ENCODE peak calls at places on chromosomes 1 and 21, in six cellular contexts. L is IMR-90, M is uterus, T is body of pancreas, W is endothelial cell of umbilical vein, F is adrenal gland. Z is an unnamed sample.

GRCh38 chr1:207695943-207696342 is 51.0 kb downstream of the CR1L start:
- DNase-seq in L (no peak), F (no peak), W (no peak), T (no peak), M (no peak), Z (no peak)

GRCh38 chr1:34070201-34070836 is 94.7 kb downstream of the CSMD2 start:
- DNase-seq in F (no peak), T (no peak), L (no peak), W (no peak), M (no peak), Z (no peak)

GRCh38 chr1:172654535-172654934 is 4.4 kb upstream of the FASLG start:
- DNase-seq in M (no peak), F (no peak), T (no peak), W (peak; percentile 33), L (peak; percentile 88), Z (no peak)

GRCh38 chr1:186762653-186763052 is 66.1 kb upstream of the PLA2G4A start:
- DNase-seq in L (no peak), M (no peak), W (no peak), F (no peak), T (no peak), Z (no peak)

GRCh38 chr1:32703479-32704291 is 1.1 kb upstream of the SYNC start:
- DNase-seq in L (peak; percentile 99), W (no peak), F (no peak), T (peak; percentile 24), M (peak; percentile 70), Z (peak; percentile 64)

GRCh38 chr1:43704838-43705237 is 2.5 kb upstream of the ST3GAL3 start:
- DNase-seq in T (no peak), L (no peak), F (peak; percentile 42), W (no peak), M (peak; percentile 39), Z (no peak)

GRCh38 chr1:24952413-24952841 is 22.4 kb upstream of the RUNX3 start:
- DNase-seq in M (no peak), T (no peak), W (no peak), L (no peak), F (no peak), Z (peak; percentile 73)

GRCh38 chr1:2378441-2378851 is 12.9 kb downstream of the MORN1 start:
- DNase-seq in L (no peak), M (no peak), T (no peak), W (no peak), F (no peak), Z (peak; percentile 69)

GRCh38 chr1:42319871-42320484 is 15.1 kb downstream of the FOXJ3 start:
- DNase-seq in L (no peak), T (no peak), F (no peak), M (no peak), W (peak; percentile 34), Z (no peak)

GRCh38 chr1:86912501-86912900 is 1.4 kb downstream of the SELENOF start:
- DNase-seq in W (peak; percentile 11), L (peak; percentile 12), M (no peak), F (no peak), T (no peak), Z (no peak)

GRCh38 chr1:211893260-211893659 is 62.7 kb upstream of the LPGAT1 start:
- DNase-seq in T (no peak), L (no peak), W (no peak), M (no peak), F (no peak), Z (no peak)

GRCh38 chr1:1406821-1407100 is 332 bp downstream of the MRPL20 start:
- DNase-seq in M (no peak), W (no peak), L (no peak), T (no peak), F (no peak), Z (no peak)

GRCh38 chr1:21024918-21025317 is 151.8 kb downstream of the EIF4G3 start:
- DNase-seq in F (no peak), T (no peak), M (no peak), W (no peak), L (no peak), Z (no peak)

GRCh38 chr1:211476200-211476849 is 15.6 kb downstream of the RD3 start:
- DNase-seq in L (peak; percentile 63), M (peak; percentile 31), T (peak; percentile 79), W (peak; percentile 69), F (peak; percentile 69), Z (peak; percentile 87)

GRCh38 chr1:156705321-156705917 is at the start of gene CRABP2:
- DNase-seq in F (no peak), W (peak; percentile 19), T (no peak), L (no peak), M (peak; percentile 51), Z (peak; percentile 78)

GRCh38 chr1:176949033-176949662 is 215.4 kb downstream of the ASTN1 start:
- DNase-seq in F (peak; percentile 65), L (peak; percentile 24), W (peak; percentile 2), M (no peak), T (peak; percentile 69), Z (no peak)

GRCh38 chr1:84724128-84724860 is 34.0 kb upstream of the SSX2IP start:
- DNase-seq in W (no peak), F (no peak), M (no peak), L (no peak), T (peak; percentile 15), Z (peak; percentile 77)

GRCh38 chr1:162357681-162358266 is 18.9 kb downstream of the SPATA46 start:
- DNase-seq in W (peak; percentile 22), L (peak; percentile 31), F (no peak), M (no peak), T (no peak), Z (no peak)

GRCh38 chr1:109624215-109625010 is 4.8 kb downstream of the AMPD2 start:
- DNase-seq in M (no peak), L (no peak), W (no peak), F (no peak), T (no peak), Z (no peak)

GRCh38 chr1:12528021-12528852 is 89.8 kb downstream of the DHRS3 start:
- DNase-seq in M (peak; percentile 48), L (peak; percentile 45), F (peak; percentile 83), T (peak; percentile 98), W (no peak), Z (peak; percentile 71)

GRCh38 chr1:229786974-229787610 is 161.0 kb downstream of the URB2 start:
- DNase-seq in W (no peak), T (no peak), F (no peak), M (no peak), L (no peak), Z (no peak)

GRCh38 chr1:16981269-16981849 is 939 bp upstream of the MFAP2 start:
- DNase-seq in M (no peak), L (peak; percentile 92), T (no peak), W (no peak), F (no peak), Z (no peak)

GRCh38 chr1:204254031-204254661 is 40.4 kb upstream of the GOLT1A start:
- DNase-seq in F (peak; percentile 50), T (no peak), W (no peak), L (peak; percentile 73), M (peak; percentile 68), Z (no peak)
- TF ChIP-seq POLR2A in F (no peak), T (no peak), W (no peak), L (no peak), M (no peak), Z (no peak)

GRCh38 chr1:8706995-8707396 is 110.4 kb downstream of the RERE start:
- DNase-seq in L (peak; percentile 32), W (no peak), T (no peak), F (no peak), M (no peak), Z (no peak)

GRCh38 chr1:8705104-8705503 is 112.3 kb downstream of the RERE start:
- DNase-seq in L (no peak), W (no peak), M (no peak), F (no peak), T (no peak), Z (no peak)

GRCh38 chr1:8708259-8708658 is 109.2 kb downstream of the RERE start:
- DNase-seq in L (no peak), M (no peak), T (no peak), W (no peak), F (no peak), Z (no peak)

GRCh38 chr1:8702848-8703810 is 114.3 kb downstream of the RERE start:
- DNase-seq in L (peak; percentile 89), F (peak; percentile 95), T (peak; percentile 93), W (peak; percentile 96), M (peak; percentile 90), Z (peak; percentile 96)

DNA sequence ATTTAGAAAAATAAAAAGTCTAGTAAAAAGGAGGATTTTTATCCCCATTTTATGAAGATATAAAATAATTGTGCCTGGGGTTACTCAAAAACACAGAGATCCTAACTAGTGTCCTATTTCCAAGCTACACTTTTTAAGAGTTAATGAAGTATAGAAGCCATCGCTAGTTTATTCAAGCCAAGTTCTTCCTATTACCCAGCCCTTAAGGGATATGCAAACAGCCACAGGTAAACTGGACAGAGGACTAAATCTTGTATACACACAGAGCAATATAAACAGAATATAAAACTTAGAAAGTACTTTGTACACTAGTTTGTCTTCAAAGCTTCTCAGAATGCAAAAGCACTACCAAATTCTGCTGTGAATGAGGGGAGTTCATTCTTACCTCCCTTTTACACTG is 111.1 kb downstream of the RERE start:
- DNase-seq in F (no peak), M (no peak), L (no peak), T (no peak), W (no peak), Z (no peak)
- H3K27ac ChIP-seq in F (no peak overlapping the region), M (peak overlapping the region; percentile 32), L (no peak overlapping the region), T (no peak overlapping the region), W (no peak overlapping the region), Z (no peak overlapping the region)

DNA sequence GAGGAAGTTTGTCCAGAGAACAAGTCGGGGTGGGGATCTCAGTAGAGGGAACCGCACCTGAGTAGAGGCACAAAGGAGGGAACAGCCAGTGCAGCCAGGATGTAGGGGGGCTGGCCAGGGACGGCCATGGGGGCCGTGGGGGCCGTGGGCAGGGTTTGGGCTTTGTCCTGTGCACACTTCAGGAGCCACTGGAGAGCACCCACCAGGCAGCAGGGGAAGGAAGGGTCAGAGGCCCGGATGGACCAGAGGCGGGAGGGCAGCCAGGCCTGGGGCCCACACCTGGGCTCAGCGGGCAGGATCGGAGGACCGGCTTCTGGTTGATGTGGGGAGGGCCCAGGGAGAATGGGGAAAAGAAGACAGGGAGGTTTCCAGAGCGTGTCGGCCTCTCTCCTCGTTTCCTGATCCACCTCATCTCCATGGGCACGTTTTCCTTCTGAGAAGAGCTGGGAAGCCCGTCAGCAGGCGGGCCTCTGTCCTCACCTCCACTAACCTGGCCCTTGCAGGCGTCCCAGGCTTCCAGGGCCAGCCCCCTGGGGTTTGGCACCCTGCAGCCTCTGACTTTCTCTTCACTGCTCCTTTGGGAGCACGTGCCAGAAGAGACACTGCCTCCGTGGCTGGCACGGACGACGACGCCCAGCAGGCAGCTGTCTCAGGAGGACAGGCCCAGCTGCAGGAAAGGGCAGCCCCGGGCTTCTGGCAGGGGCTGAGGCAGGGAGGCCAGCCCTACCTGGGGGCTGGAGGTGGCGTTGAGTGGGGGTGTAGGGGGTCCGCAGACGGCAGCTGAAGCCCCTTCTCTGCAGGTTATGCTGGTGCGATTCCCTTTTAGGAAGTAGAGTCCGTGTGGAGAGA is 16.8 kb upstream of the PDXK start:
- DNase-seq in L (no peak), F (no peak), W (no peak), M (no peak), T (no peak), Z (peak; percentile 74)
- H3K4me3 ChIP-seq in L (no peak overlapping the region), F (no peak overlapping the region), W (no peak overlapping the region), M (no peak overlapping the region), T (no peak overlapping the region), Z (no peak overlapping the region)

DNA sequence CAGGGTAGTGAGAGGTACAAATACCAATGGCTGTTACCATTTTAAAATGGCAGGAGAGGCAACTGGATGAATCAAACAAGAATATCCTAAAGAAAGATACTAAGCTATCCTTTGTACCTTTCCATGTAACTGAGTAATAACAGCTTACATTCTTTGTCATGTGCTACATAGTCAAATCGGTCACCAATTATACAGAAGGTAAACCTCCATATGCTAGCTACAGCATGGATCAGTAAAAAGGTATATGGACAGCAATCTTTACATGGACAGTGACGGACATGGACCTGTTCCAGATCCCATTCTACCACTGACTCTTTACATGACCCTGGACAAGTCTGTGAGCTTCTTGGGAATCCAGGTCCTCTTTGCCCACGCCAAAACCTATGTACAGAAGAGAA is 13.4 kb upstream of the MRPL9 start:
- DNase-seq in M (no peak), W (no peak), L (no peak), F (no peak), T (no peak), Z (no peak)
- TF ChIP-seq POLR2A in M (no peak), W (no peak), L (no peak), F (no peak), T (no peak), Z (no peak)

Z was measured in spleen.